ENCODE peak calls at places on chromosomes 16 and 17, in four cellular contexts. One of them, this sample, is unnamed.

GRCh38 chr16:69511641-69512040 is 54.1 kb upstream of the NFAT5 start:
- DNase-seq in HCT116: no peak
- DNase-seq in H1: no peak
- DNase-seq in K562: no peak
- DNase-seq in this sample: no peak

GRCh38 chr17:66123163-66123562 is 68.8 kb downstream of the CEP112 start:
- DNase-seq in K562: no peak
- DNase-seq in H1: no peak
- DNase-seq in HCT116: peak
- DNase-seq in this sample: no peak

GRCh38 chr16:71645450-71645849 is 19.5 kb downstream of the MARVELD3 start:
- DNase-seq in HCT116: no peak
- DNase-seq in H1: no peak
- DNase-seq in K562: peak
- DNase-seq in this sample: no peak

GRCh38 chr16:86200722-86201121 is 301.8 kb downstream of the IRF8 start:
- DNase-seq in HCT116: no peak
- DNase-seq in H1: no peak
- DNase-seq in K562: no peak
- DNase-seq in this sample: no peak

GRCh38 chr17:39628655-39629493 is 2.1 kb downstream of the PPP1R1B start:
- DNase-seq in H1: no peak
- DNase-seq in K562: no peak
- DNase-seq in HCT116: no peak
- DNase-seq in this sample: no peak

GRCh38 chr16:23670137-23670776 is 8.4 kb upstream of the PLK1 start:
- DNase-seq in HCT116: no peak
- DNase-seq in H1: no peak
- DNase-seq in K562: no peak
- DNase-seq in this sample: peak

GRCh38 chr16:50598256-50598894 is 50.2 kb downstream of the NKD1 start:
- DNase-seq in H1: no peak
- DNase-seq in HCT116: no peak
- DNase-seq in K562: no peak
- DNase-seq in this sample: no peak

GRCh38 chr17:37824534-37825485 is 80.0 kb upstream of the HNF1B start:
- DNase-seq in HCT116: no peak
- DNase-seq in K562: no peak
- DNase-seq in H1: no peak
- DNase-seq in this sample: no peak

GRCh38 chr17:27577124-27577761 is 53.7 kb upstream of the LGALS9 start:
- DNase-seq in HCT116: no peak
- DNase-seq in H1: peak
- DNase-seq in K562: peak
- DNase-seq in this sample: no peak

GRCh38 chr17:9170822-9171221 is 149.5 kb downstream of the NTN1 start:
- DNase-seq in H1: no peak
- DNase-seq in K562: no peak
- DNase-seq in HCT116: no peak
- DNase-seq in this sample: no peak

GRCh38 chr16:47774661-47775060 is 313.5 kb downstream of the PHKB start:
- DNase-seq in H1: peak
- DNase-seq in K562: no peak
- DNase-seq in HCT116: no peak
- DNase-seq in this sample: no peak

GRCh38 chr16:71421911-71422310 is 19.9 kb downstream of the TLE7 start:
- DNase-seq in HCT116: peak
- DNase-seq in H1: peak
- DNase-seq in K562: peak
- DNase-seq in this sample: no peak

GRCh38 chr16:24612656-24613055 is 73.3 kb downstream of the RBBP6 start:
- DNase-seq in K562: no peak
- DNase-seq in HCT116: no peak
- DNase-seq in H1: no peak
- DNase-seq in this sample: no peak

DNA sequence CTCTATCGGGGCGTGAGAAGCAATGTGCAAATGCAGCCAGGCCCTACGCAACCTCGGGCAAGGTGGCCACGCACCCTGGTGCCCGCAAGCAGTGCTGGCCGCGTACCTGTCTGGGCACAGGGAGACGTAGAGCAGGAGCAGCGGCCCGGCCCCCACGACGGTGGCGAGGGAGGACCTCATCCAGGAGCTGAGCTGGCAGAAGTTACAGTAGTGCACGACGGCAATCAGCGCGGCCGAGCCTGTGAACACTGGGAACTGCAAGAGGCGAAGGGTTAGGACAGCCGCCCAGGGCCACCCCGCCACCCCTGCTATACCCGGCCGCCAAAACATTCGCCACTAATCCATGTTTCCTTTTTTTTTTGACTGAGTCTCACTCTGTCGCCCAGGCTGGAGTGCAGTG is 96.9 kb upstream of the CREBBP start:
- DNase-seq in H1: no peak
- DNase-seq in K562: no peak
- DNase-seq in HCT116: no peak
- DNase-seq in this sample: no peak
- TF ChIP-seq EGR1 in H1: no peak
- TF ChIP-seq EGR1 in K562: no peak
- TF ChIP-seq EGR1 in HCT116: no peak
- TF ChIP-seq EGR1 in this sample: no peak

GRCh38 chr17:17570207-17570797 is 21.2 kb downstream of the PEMT start:
- DNase-seq in K562: no peak
- DNase-seq in HCT116: no peak
- DNase-seq in H1: peak
- DNase-seq in this sample: no peak
- TF ChIP-seq EGR1 in K562: no peak
- TF ChIP-seq EGR1 in HCT116: no peak
- TF ChIP-seq EGR1 in H1: no peak
- TF ChIP-seq EGR1 in this sample: no peak

GRCh38 chr17:82687375-82687861 is 11.1 kb downstream of the RAB40B start:
- DNase-seq in K562: no peak
- DNase-seq in H1: no peak
- DNase-seq in HCT116: no peak
- DNase-seq in this sample: peak
- TF ChIP-seq EGR1 in K562: no peak
- TF ChIP-seq EGR1 in H1: no peak
- TF ChIP-seq EGR1 in HCT116: no peak
- TF ChIP-seq EGR1 in this sample: no peak

DNA sequence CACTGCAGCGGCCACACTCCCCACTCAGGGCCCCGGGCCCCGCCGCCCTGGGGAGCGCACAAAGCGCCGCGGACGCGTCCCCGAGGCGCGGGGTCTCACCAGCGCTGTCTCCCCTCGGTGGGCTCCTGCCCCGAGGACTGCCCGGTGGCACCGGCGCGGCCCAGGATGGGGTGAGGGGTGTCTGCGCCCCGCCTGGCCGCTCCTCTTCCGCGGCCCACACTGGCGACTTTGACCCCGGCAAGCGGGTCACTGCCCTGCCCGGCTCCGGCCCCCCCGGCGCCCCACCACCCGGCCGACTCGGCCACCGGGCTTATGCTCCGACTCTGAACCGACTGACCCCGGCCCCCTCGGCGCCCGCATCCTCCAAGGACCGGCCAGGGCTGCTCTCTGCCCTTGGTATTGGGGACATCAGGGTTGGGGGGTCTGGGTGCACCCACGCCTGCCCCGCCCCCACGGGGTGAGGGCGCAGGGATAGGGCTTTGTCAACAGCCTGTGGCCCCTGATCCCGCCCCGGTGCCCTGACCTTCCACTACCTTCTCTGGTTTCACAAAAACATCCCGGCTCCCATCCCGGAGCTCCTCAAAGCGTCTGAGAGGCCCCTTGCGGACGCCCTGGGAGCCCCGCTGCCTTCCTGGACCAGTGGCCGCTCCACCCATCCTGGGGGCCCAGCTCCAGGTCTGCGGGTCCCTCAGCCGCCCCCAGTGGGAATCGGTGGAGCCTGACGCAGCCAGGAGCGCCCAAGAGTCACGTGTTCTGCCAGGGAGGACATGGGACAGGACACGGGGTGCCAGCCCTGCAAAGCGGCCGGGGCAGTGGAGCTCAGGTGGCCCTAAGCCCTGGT is 829 bp downstream of the GCGR start:
- DNase-seq in HCT116: no peak
- DNase-seq in K562: no peak
- DNase-seq in H1: peak
- DNase-seq in this sample: no peak
- TF ChIP-seq EGR1 in HCT116: no peak
- TF ChIP-seq EGR1 in K562: no peak
- TF ChIP-seq EGR1 in H1: no peak
- TF ChIP-seq EGR1 in this sample: no peak

DNA sequence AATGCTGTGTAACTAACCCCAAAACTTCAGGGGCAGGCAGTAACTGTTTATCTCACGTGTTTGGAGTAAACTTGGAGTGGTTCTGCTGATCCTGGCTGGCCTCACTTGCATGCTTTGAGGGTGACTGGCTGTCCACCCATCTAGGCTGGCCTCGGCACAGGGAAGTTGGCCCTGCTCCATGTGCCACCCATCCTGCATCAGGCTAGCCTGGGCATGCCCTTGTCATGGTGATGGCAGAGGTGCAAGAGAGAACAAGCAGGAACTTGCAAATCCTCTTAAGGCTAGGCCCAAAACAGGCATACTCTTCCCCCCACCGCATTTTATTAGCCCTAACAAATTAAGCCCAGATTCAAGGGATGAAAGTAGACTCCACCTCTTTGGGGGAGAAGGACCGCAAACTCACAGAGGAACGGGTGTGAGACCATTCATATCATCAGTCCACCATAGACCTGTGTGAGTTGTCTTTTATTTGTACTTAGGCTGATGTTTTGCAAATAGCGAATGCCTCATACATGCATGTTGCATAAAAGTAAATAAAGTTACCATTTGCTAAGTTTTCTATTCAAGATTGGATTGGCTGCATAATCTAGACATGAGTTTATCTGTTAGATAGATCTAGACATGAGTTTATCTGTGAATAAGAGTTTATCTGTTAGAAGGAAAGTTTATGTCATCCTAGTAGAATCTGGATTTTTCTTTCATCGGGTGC is 221.0 kb downstream of the CCDC182 start:
- DNase-seq in K562: no peak
- DNase-seq in H1: no peak
- DNase-seq in HCT116: peak
- DNase-seq in this sample: no peak
- TF ChIP-seq EGR1 in K562: no peak
- TF ChIP-seq EGR1 in H1: no peak
- TF ChIP-seq EGR1 in HCT116: no peak
- TF ChIP-seq EGR1 in this sample: no peak

DNA sequence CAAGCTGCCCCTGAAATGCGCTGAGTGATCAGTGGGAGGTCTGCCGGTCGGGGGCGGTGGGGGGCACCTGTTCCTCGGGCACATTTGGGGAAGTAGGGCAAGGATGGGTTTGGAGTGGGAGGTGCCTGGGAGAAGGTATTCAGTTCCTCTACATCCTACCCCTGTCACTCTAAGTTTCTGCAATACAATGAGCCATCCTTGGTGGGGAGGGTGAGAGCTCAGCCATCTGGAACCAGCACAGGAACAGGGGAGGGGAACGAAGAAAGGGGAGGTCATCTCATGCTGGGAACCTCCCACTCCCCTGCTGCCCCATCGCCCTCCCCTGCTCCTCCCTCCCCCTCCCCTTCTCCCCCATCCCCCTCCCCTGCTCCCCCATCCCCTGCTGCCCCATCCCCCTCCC is 4.2 kb downstream of the DPH1 start:
- DNase-seq in HCT116: no peak
- DNase-seq in K562: peak
- DNase-seq in H1: no peak
- DNase-seq in this sample: no peak
- TF ChIP-seq EGR1 in HCT116: no peak
- TF ChIP-seq EGR1 in K562: no peak
- TF ChIP-seq EGR1 in H1: no peak
- TF ChIP-seq EGR1 in this sample: no peak

GRCh38 chr17:11304568-11304967 is 63.6 kb downstream of the SHISA6 start:
- DNase-seq in H1: no peak
- DNase-seq in K562: no peak
- DNase-seq in HCT116: no peak
- DNase-seq in this sample: no peak
- TF ChIP-seq EGR1 in H1: no peak
- TF ChIP-seq EGR1 in K562: no peak
- TF ChIP-seq EGR1 in HCT116: no peak
- TF ChIP-seq EGR1 in this sample: no peak

GRCh38 chr17:5888811-5889210 is 181.4 kb upstream of the WSCD1 start:
- DNase-seq in K562: no peak
- DNase-seq in HCT116: no peak
- DNase-seq in H1: no peak
- DNase-seq in this sample: no peak

GRCh38 chr17:5881849-5882248 is 188.3 kb upstream of the WSCD1 start:
- DNase-seq in H1: no peak
- DNase-seq in K562: no peak
- DNase-seq in HCT116: no peak
- DNase-seq in this sample: no peak

GRCh38 chr17:5879424-5879823 is 190.8 kb upstream of the WSCD1 start:
- DNase-seq in HCT116: no peak
- DNase-seq in H1: no peak
- DNase-seq in K562: no peak
- DNase-seq in this sample: no peak

GRCh38 chr17:5885336-5885735 is 184.8 kb upstream of the WSCD1 start:
- DNase-seq in HCT116: no peak
- DNase-seq in H1: no peak
- DNase-seq in K562: no peak
- DNase-seq in this sample: no peak

DNA sequence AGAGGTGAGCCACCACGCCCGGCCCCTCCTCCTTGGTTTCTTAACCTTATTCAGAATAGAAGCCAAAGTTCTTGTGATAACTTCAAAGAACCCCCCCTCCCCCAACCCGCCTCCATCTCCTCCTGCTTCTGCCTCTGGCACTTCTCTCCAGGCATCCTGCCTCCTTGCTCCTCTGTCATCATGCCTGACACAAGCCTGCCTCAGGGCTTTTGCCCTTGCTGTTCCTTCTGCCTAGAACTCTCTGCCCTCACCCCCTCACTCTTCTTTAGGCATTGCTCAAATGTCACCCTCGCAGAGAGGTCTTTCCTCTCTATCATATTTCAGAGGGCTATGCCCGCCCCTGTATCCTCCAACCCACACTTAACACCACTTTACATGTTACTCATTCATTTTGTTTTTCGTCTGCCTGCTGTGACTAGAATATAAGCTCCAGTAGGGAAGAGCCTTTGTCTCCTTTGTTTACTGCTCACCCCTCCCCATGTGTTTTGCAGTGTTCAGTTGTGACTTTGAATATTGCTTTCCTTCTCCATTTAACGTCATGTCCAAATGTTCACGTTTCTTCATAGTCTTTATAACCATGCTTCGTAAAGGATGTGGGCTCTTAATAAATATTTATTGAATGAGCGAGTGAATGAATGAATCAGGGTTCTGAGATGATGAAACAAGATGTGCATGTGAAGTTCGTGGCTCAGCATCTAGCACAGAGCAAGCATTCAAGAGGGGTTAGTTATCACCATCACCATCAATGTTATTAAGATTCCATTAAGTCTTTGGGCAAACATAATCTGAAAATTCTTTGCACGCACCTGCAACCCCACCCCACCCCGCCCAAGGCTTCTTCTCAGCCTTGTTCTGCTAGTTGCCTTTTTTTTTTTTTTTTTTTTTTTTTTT is 186.2 kb upstream of the WSCD1 start:
- DNase-seq in K562: no peak
- DNase-seq in H1: no peak
- DNase-seq in HCT116: no peak
- DNase-seq in this sample: no peak
- TF ChIP-seq EGR1 in K562: no peak
- TF ChIP-seq EGR1 in H1: no peak
- TF ChIP-seq EGR1 in HCT116: no peak
- TF ChIP-seq EGR1 in this sample: no peak

GRCh38 chr17:52124561-52124960 is 34.0 kb downstream of the CA10 start:
- DNase-seq in K562: no peak
- DNase-seq in H1: no peak
- DNase-seq in HCT116: no peak
- DNase-seq in this sample: no peak
- TF ChIP-seq EGR1 in K562: no peak
- TF ChIP-seq EGR1 in H1: no peak
- TF ChIP-seq EGR1 in HCT116: no peak
- TF ChIP-seq EGR1 in this sample: no peak